ENCODE peak calls at places on chromosomes 4 and X, in seven cellular contexts. F, W, N, G, J, Q and L are unnamed samples.

GRCh38 chrX:135256923-135257322 is 5.1 kb downstream of the ETDA start:
- DNase-seq in G (no peak), J (no peak), N (no peak), Q (no peak), W (no peak), F (no peak), L (no peak)

GRCh38 chrX:152479525-152479924 is 28.4 kb upstream of the GABRA3 start:
- DNase-seq in W (no peak), F (no peak), N (no peak), Q (no peak), J (no peak), G (no peak), L (no peak)

GRCh38 chrX:69068295-69069085 is 96.8 kb downstream of the PJA1 start:
- DNase-seq in Q (no peak), G (no peak), F (peak; percentile 58), W (no peak), J (no peak), N (no peak), L (no peak)

GRCh38 chr4:82044141-82044993 is 329.4 kb downstream of the HNRNPD start:
- DNase-seq in N (no peak), J (no peak), W (peak; percentile 41), G (no peak), F (peak; percentile 34), Q (no peak), L (no peak)

GRCh38 chrX:106397788-106398538 is 213.8 kb upstream of the RADX start:
- DNase-seq in W (no peak), J (peak; percentile 1), G (no peak), Q (no peak), F (no peak), N (peak; percentile 21), L (no peak)

GRCh38 chr4:46392421-46392820 is 2.5 kb upstream of the GABRA2 start:
- DNase-seq in F (peak; percentile 7), Q (no peak), W (no peak), J (no peak), N (no peak), G (no peak), L (no peak)

GRCh38 chr4:8278421-8279287 is 9.1 kb downstream of the HTRA3 start:
- DNase-seq in N (no peak), Q (no peak), F (no peak), G (no peak), W (no peak), J (no peak), L (no peak)

GRCh38 chr4:138977525-138977924 is 38.1 kb upstream of the NOCT start:
- DNase-seq in N (no peak), W (no peak), F (no peak), G (peak; percentile 64), J (no peak), Q (peak; percentile 48), L (no peak)

GRCh38 chrX:127128282-127128681 is 308.8 kb downstream of the PRR32 start:
- DNase-seq in F (no peak), G (no peak), J (no peak), W (no peak), N (no peak), Q (no peak), L (no peak)

GRCh38 chr4:54428940-54429339 is 199.8 kb downstream of the PDGFRA start:
- DNase-seq in W (no peak), J (no peak), N (no peak), G (no peak), Q (no peak), F (no peak), L (no peak)
- H3K27me3 ChIP-seq in W (no peaks in the 10 kb centered on the region), J (peaks cover 6% of the 10 kb centered on the region), N (peaks cover 43% of the 10 kb centered on the region), G (peaks cover 9% of the 10 kb centered on the region), Q (no peaks in the 10 kb centered on the region), F (peaks cover 11% of the 10 kb centered on the region), L (no peaks in the 10 kb centered on the region)

GRCh38 chrX:112367065-112367464 is 284.5 kb upstream of the TRPC5 start:
- DNase-seq in N (no peak), G (no peak), F (no peak), Q (no peak), J (no peak), W (no peak), L (no peak)

GRCh38 chrX:112368371-112368770 is 285.8 kb upstream of the TRPC5 start:
- DNase-seq in W (no peak), N (no peak), Q (no peak), F (peak; percentile 12), G (no peak), J (peak; percentile 3), L (no peak)
- TF ChIP-seq CTCF in W (peak; percentile 54), N (no peak), Q (peak; percentile 34), F (peak; percentile 58), G (no peak), J (peak; percentile 9), L (peak; percentile 43)

DNA sequence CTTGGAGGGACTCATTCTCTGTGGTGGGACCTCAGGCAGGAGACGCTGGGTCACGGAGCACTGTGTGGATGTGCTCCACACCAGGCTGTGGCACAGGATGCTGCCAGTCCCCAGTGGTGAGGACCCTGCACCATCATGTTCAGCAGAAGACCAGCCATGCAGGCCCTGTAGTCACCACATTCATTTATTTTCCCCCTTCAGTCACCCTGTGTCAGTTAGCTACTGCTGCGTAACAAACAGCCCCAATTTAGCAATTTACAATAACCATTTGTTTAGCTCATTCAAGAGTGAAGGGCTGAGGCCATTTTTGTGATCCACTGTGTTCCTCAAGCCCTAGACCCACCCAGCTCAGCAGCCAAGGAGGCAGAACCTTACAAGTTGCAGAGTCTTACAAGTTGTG is 23.6 kb upstream of the ADRA2C start:
- DNase-seq in N (no peak), W (no peak), J (no peak), Q (no peak), G (no peak), F (no peak), L (no peak)
- TF ChIP-seq SIN3A in N (no peak), W (no peak), J (no peak), Q (no peak), G (no peak), F (no peak), L (no peak)

GRCh38 chrX:153639177-153640044 is 7.6 kb upstream of the DUSP9 start:
- DNase-seq in J (no peak), G (no peak), Q (no peak), W (no peak), F (no peak), N (no peak), L (no peak)

GRCh38 chrX:153638436-153639176 is 8.4 kb upstream of the DUSP9 start:
- DNase-seq in F (peak; percentile 69), G (no peak), N (no peak), W (no peak), J (no peak), Q (no peak), L (no peak)

GRCh38 chrX:153640736-153641574 is 6.0 kb upstream of the DUSP9 start:
- DNase-seq in Q (no peak), N (no peak), F (peak; percentile 25), W (no peak), G (no peak), J (no peak), L (no peak)

GRCh38 chrX:153641575-153642312 is 5.3 kb upstream of the DUSP9 start:
- DNase-seq in F (peak; percentile 42), Q (no peak), N (no peak), W (no peak), G (peak; percentile 59), J (peak; percentile 58), L (no peak)

DNA sequence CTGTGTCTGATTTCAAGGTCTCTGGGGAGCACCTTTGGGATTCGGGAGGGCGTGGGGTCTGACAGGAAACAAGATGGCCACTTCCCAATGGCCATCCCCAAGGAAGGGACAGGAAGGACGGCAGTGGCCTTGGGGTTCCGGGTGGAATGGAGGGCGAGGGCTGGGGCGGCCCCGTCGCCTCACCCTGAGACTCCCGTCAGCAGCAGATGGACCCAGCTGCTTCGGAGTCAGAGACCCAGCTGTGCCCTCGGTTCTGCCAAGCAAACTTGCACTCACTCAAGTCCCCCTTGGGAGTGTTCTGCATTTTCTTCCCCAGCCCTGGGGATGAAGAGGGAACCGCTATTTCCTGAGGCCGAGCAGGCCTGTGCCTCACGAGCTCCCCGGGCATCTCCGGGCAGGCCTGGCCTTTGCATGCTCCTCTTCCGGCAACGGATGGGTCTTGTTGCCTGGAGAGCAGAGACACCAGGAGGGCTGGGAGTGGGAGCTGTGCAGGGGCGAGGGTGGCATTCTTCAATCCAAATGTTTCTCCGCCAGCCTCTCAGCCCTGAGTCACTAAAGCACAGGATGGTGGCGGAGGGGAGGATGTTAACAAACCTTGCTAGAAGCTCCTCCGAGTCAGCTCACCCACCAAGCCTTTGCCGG is 6.8 kb upstream of the DUSP9 start:
- DNase-seq in N (no peak), W (no peak), Q (no peak), J (no peak), F (peak; percentile 25), G (no peak), L (no peak)
- H3K27me3 ChIP-seq in N (no peaks in the 10 kb centered on the region), W (peaks cover 32% of the 10 kb centered on the region), Q (peaks cover 2% of the 10 kb centered on the region), J (no peaks in the 10 kb centered on the region), F (peaks cover 58% of the 10 kb centered on the region), G (no peaks in the 10 kb centered on the region), L (peaks cover 4% of the 10 kb centered on the region)